ENCODE peak calls at places on chromosome 20, in five cellular contexts. X is CD8-positive, alpha-beta memory T cell; S is neuronal stem cell; T is left lung; G is endothelial cell of umbilical vein. C is an unnamed sample.

GRCh38 chr20:6492396-6493055 is 275.0 kb upstream of the BMP2 start:
- DNase-seq in G (peak; percentile 25), S (peak; percentile 5), X (no peak), T (no peak), C (no peak)

GRCh38 chr20:79565-79964 is 7.9 kb upstream of the DEFB125 start:
- DNase-seq in T (no peak), S (no peak), X (no peak), G (no peak), C (no peak)

GRCh38 chr20:23147964-23148720 is 62.0 kb upstream of the CD93 start:
- DNase-seq in G (peak; percentile 84), T (peak; percentile 82), S (no peak), X (no peak), C (no peak)

GRCh38 chr20:59121714-59122376 is 41.8 kb upstream of the ZNF831 start:
- DNase-seq in X (peak; percentile 51), S (peak; percentile 26), G (no peak), T (no peak), C (peak; percentile 43)

GRCh38 chr20:6575912-6576391 is 191.5 kb upstream of the BMP2 start:
- DNase-seq in T (no peak), X (no peak), S (no peak), G (peak; percentile 85), C (no peak)

GRCh38 chr20:62523473-62524203 is 47.8 kb upstream of the GATA5 start:
- DNase-seq in T (no peak), S (no peak), G (no peak), X (peak; percentile 35), C (peak; percentile 33)

GRCh38 chr20:51563597-51564332 is 21.2 kb upstream of the NFATC2 start:
- DNase-seq in S (no peak), G (peak; percentile 94), X (no peak), T (peak; percentile 70), C (peak; percentile 67)

GRCh38 chr20:12063106-12063505 is 145.4 kb downstream of the BTBD3 start:
- DNase-seq in X (no peak), T (no peak), G (no peak), S (no peak), C (no peak)

GRCh38 chr20:58293453-58293852 is 16.1 kb upstream of the RAB22A start:
- DNase-seq in S (peak; percentile 29), X (no peak), G (no peak), T (no peak), C (peak; percentile 70)

GRCh38 chr20:34375977-34376430 is 12.9 kb downstream of the ITCH start:
- DNase-seq in S (no peak), G (no peak), X (no peak), T (no peak), C (no peak)

GRCh38 chr20:53942121-53942816 is 128.1 kb downstream of the BCAS1 start:
- DNase-seq in G (peak; percentile 28), S (no peak), T (no peak), X (no peak), C (peak; percentile 73)

GRCh38 chr20:561437-562231 is 18.0 kb upstream of the CSNK2A1 start:
- DNase-seq in X (no peak), S (peak; percentile 70), T (peak; percentile 41), G (peak; percentile 79), C (peak; percentile 81)

GRCh38 chr20:428658-429200 is 20.6 kb downstream of the RBCK1 start:
- DNase-seq in G (no peak), X (no peak), T (no peak), S (no peak), C (no peak)

GRCh38 chr20:17605131-17605660 is 35.3 kb downstream of the DSTN start:
- DNase-seq in S (no peak), T (no peak), X (no peak), G (no peak), C (no peak)

GRCh38 chr20:40111282-40111681 is 577.8 kb downstream of the MAFB start:
- DNase-seq in G (no peak), S (no peak), T (no peak), X (no peak), C (no peak)

GRCh38 chr20:35768731-35769664 is 2.8 kb upstream of the PHF20 start:
- DNase-seq in T (peak; percentile 93), X (no peak), S (peak; percentile 61), G (peak; percentile 97), C (peak; percentile 79)

GRCh38 chr20:982754-983153 is 19.4 kb downstream of the RSPO4 start:
- DNase-seq in X (no peak), G (no peak), T (no peak), S (no peak), C (peak; percentile 28)

DNA sequence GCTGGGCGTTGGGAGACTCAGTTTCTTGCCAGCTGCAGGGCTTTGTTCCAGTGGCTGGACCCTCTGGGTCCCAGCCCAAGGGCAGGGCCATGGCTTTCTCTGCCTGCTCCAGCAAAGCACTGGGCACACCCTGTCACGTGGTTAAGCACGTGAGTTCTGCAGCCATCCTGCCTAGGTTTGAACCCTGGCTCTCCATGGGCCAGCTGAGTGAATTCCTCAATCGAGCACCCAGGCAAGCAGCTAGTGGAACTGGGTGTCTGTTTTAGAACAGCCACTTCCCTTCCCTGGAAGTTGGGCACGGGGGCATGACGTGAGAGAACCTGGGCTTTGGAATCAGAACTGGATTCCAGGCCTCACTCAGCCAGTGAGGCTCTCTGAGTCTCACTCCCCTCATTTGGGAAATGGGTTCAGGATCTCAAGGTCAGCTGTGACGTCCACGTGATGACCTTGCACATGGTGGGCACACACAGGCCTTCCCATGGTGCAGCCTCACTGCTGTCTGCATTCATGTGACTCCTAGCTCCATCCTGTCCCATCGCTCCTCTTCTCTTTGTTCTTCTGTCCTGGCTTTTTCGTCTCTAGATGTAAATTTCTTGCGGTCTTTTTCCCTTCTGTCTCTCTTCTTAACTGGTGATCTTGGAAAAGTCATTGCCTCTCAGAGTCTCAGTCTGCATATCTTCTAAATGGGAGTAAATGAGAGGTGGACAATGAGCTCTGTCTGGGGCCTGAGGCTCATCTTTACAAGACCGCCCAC is 45.9 kb downstream of the NOL4L start:
- DNase-seq in S (no peak), X (no peak), T (no peak), G (no peak), C (no peak)
- H3K4me1 ChIP-seq in S (peaks cover 28% of the 10 kb centered on the region), X (peaks cover 86% of the 10 kb centered on the region), T (peaks cover 50% of the 10 kb centered on the region), G (peaks cover 6% of the 10 kb centered on the region), C (peaks cover 46% of the 10 kb centered on the region)

GRCh38 chr20:9038791-9039190 is 30.1 kb upstream of the PLCB4 start:
- DNase-seq in S (no peak), X (no peak), T (no peak), G (no peak), C (no peak)
- H3K4me1 ChIP-seq in S (no peaks in the 10 kb centered on the region), X (no peaks in the 10 kb centered on the region), T (no peaks in the 10 kb centered on the region), G (no peaks in the 10 kb centered on the region), C (no peaks in the 10 kb centered on the region)

DNA sequence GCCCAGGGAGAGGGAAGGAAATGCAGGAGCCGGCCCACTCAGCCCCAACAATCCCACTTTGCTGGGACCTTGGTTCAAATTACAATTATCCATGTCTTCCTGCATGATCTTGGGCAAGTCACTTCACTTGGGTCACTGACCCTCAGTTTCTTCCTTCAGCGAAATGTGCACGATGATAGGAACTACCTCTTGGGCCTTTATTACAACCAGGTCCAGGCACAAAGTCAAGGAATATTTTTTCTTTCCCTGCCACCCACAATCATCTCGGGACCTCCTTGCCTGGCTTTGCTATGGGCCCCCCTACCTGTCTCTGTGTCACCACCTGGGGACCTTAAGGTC is 358 bp upstream of the PLTP start:
- DNase-seq in G (no peak), T (no peak), S (no peak), X (no peak), C (no peak)
- H3K4me1 ChIP-seq in G (peaks cover 28% of the 10 kb centered on the region), T (peaks cover 58% of the 10 kb centered on the region), S (peaks cover 6% of the 10 kb centered on the region), X (peaks cover 13% of the 10 kb centered on the region), C (peaks cover 5% of the 10 kb centered on the region)

DNA sequence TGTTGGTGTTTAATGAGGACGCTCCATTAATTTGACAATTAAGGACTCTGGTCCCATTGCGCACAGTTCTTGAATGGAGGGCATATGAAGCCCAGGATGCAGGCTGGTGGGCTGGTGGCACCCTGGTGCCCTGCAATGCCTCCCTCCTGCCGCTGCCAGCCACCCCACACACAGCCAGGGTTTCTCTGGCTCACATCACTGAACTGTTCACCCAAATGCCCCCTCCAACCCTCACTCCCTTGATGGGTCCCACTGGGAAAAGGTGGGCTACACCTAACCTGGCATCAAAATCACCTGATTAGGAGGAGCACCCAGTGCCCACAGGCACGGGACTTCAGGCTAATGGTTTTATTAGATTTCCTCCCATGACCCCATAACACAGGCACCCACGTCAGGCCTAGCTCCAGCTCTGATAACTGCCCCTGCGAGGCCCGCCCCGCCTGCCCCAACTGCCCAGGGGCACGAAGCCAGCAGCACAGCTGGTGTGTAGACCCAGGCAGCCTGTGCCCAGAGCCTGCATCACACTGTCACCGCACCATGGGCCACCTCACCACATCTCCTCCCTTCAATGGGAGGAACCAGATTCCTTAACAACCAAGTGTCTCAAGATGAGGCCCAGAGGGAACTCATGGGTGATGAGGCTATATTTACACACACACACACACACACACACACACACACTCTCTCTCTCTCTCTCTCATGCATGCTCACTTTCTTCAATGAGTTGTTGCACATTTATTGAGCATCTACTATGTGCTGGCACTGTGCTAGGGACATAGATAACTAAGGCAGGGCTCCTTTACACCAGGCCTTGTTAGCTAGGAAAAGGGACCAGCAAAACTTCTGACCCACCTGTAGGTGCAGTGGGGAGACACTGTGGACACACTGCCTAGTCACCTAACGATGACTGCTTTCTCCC is 107.3 kb downstream of the NOL4L start:
- DNase-seq in G (no peak), S (no peak), T (no peak), X (no peak), C (no peak)
- H3K4me1 ChIP-seq in G (peaks cover 85% of the 10 kb centered on the region), S (peaks cover 63% of the 10 kb centered on the region), T (peaks cover 91% of the 10 kb centered on the region), X (peaks cover 44% of the 10 kb centered on the region), C (peaks cover 68% of the 10 kb centered on the region)

GRCh38 chr20:49052334-49052733 is 6.2 kb downstream of the CSE1L start:
- DNase-seq in G (no peak), X (no peak), S (no peak), T (no peak), C (no peak)
- H3K4me1 ChIP-seq in G (peaks cover 25% of the 10 kb centered on the region), X (peaks cover 49% of the 10 kb centered on the region), S (peaks cover 2% of the 10 kb centered on the region), T (peaks cover 29% of the 10 kb centered on the region), C (peaks cover 10% of the 10 kb centered on the region)

GRCh38 chr20:36950432-36951197 is 893 bp downstream of the SAMHD1 start:
- DNase-seq in G (peak; percentile 20), T (peak; percentile 37), S (peak; percentile 15), X (peak; percentile 58), C (peak; percentile 44)
- H3K4me1 ChIP-seq in G (peaks cover 10% of the 10 kb centered on the region), T (peaks cover 63% of the 10 kb centered on the region), S (peaks cover 1% of the 10 kb centered on the region), X (peaks cover 45% of the 10 kb centered on the region), C (peaks cover 7% of the 10 kb centered on the region)

DNA sequence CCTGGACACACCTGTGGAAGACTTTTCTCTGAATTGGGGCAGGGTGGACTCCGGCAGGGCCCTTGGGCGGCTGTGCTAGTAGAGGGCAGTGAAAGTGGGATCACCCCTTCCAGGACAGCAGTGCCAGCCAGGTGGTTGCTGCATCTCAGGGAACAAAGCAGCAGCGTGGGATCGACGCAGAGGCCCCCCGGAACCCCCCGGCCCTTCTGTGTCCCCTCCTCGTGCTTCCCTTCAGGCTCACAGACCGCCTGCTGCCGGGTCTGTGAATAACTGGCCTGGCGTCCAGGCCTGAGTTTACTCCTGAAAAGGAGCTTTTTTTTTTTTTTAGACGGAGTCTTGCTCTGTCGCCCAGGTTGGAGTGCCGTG is 8.9 kb upstream of the DNAJC5 start:
- DNase-seq in S (no peak), X (no peak), T (no peak), G (no peak), C (no peak)
- H3K4me1 ChIP-seq in S (no peaks in the 10 kb centered on the region), X (no peaks in the 10 kb centered on the region), T (peaks cover 32% of the 10 kb centered on the region), G (no peaks in the 10 kb centered on the region), C (no peaks in the 10 kb centered on the region)

C was measured in neural progenitor cell.